ENCODE peak calls at places on chromosome 1, in four cellular contexts. K is nephron progenitor cell, C is NB4, Q is brain microvascular endothelial cell. U is an unnamed sample.

GRCh38 chr1:206705187-206705586 is 20.5 kb downstream of the MAPKAPK2 start:
- DNase-seq in K (no peak), C (no peak), Q (peak), U (no peak)

GRCh38 chr1:185104083-185104482 is 52.7 kb downstream of the TRMT1L start:
- DNase-seq in K (no peak), C (no peak), Q (no peak), U (no peak)

GRCh38 chr1:82564338-82564737 is 763.6 kb downstream of the ADGRL2 start:
- DNase-seq in K (no peak), C (no peak), Q (no peak), U (no peak)

GRCh38 chr1:44798481-44799365 is 1.5 kb upstream of the PLK3 start:
- DNase-seq in K (no peak), C (no peak), Q (no peak), U (no peak)

GRCh38 chr1:186498071-186498470 is 37.2 kb upstream of the PDC start:
- DNase-seq in K (no peak), C (no peak), Q (no peak), U (no peak)

GRCh38 chr1:109454497-109455133 is 11.7 kb upstream of the SYPL2 start:
- DNase-seq in K (no peak), C (no peak), Q (no peak), U (no peak)

GRCh38 chr1:187648091-187648490 is 819.3 kb downstream of the PLA2G4A start:
- DNase-seq in K (no peak), C (no peak), Q (no peak), U (no peak)

GRCh38 chr1:178724386-178724733 is 684 bp upstream of the RALGPS2 start:
- DNase-seq in K (no peak), C (peak), Q (no peak), U (no peak)

GRCh38 chr1:175269151-175269550 is 76.6 kb upstream of the KIAA0040 start:
- DNase-seq in K (no peak), C (no peak), Q (no peak), U (no peak)

GRCh38 chr1:21292991-21293536 is 2.8 kb upstream of the ECE1 start:
- DNase-seq in K (no peak), C (no peak), Q (no peak), U (no peak)

GRCh38 chr1:156675271-156675708 is 1.9 kb downstream of the NES start:
- DNase-seq in K (no peak), C (no peak), Q (no peak), U (no peak)

GRCh38 chr1:104932030-104932915 is 1182.6 kb downstream of the AMY1C start:
- DNase-seq in K (no peak), C (peak), Q (no peak), U (no peak)

GRCh38 chr1:32339363-32339978 is 3.4 kb upstream of the MARCKSL1 start:
- DNase-seq in K (no peak), C (peak), Q (peak), U (peak)

U was measured in AML-193.